ENCODE peak calls at places on chromosomes 12 and 14, in ten cellular contexts. C, X, S, D, R, A, Y, J, Z and M are unnamed samples.

GRCh38 chr14:104723651-104724406 is at the start of gene ADSS1:
- DNase-seq in C (peak; percentile 83), Z (peak; percentile 32), Y (peak; percentile 83), A (peak; percentile 91), X (peak; percentile 99), S (peak; percentile 67), D (no peak), R (peak; percentile 54), J (peak; percentile 78), M (peak; percentile 86)

GRCh38 chr14:94680498-94681288 is 68.5 kb downstream of the SERPINA3 start:
- DNase-seq in A (no peak), R (no peak), J (no peak), X (no peak), Z (no peak), Y (no peak), D (no peak), C (no peak), S (peak; percentile 11), M (no peak)

GRCh38 chr14:80448267-80448666 is 237.0 kb upstream of the DIO2 start:
- DNase-seq in X (no peak), D (no peak), R (no peak), A (no peak), J (no peak), S (no peak), C (no peak), Y (no peak), Z (no peak), M (no peak)

GRCh38 chr12:52041695-52042123 is 9.5 kb upstream of the NR4A1 start:
- DNase-seq in C (no peak), D (peak; percentile 42), Z (no peak), A (no peak), R (peak; percentile 87), X (peak; percentile 75), J (peak; percentile 56), Y (peak; percentile 67), S (peak; percentile 67), M (peak; percentile 67)

GRCh38 chr14:32494566-32495434 is 165.7 kb downstream of the AKAP6 start:
- DNase-seq in C (no peak), Z (no peak), Y (no peak), S (no peak), X (no peak), R (no peak), D (no peak), J (no peak), A (no peak), M (no peak)

GRCh38 chr12:139585-139984 is 73.0 kb downstream of the IQSEC3 start:
- DNase-seq in Y (no peak), J (peak; percentile 66), R (no peak), C (peak; percentile 34), D (no peak), S (no peak), A (no peak), Z (no peak), X (peak; percentile 84), M (no peak)

GRCh38 chr12:77122236-77122635 is 56.9 kb upstream of the E2F7 start:
- DNase-seq in Z (peak; percentile 99), J (no peak), X (no peak), C (no peak), A (no peak), Y (no peak), S (no peak), D (peak; percentile 96), R (no peak), M (no peak)

GRCh38 chr12:87092421-87092820 is 836.2 kb upstream of the MGAT4C start:
- DNase-seq in Z (no peak), X (no peak), Y (no peak), D (no peak), J (no peak), S (no peak), A (no peak), C (no peak), R (no peak), M (no peak)

GRCh38 chr12:65536876-65537661 is 258.6 kb downstream of the MSRB3 start:
- DNase-seq in Y (no peak), S (no peak), R (no peak), X (no peak), Z (peak; percentile 100), C (no peak), A (peak; percentile 80), J (no peak), D (peak; percentile 100), M (peak; percentile 66)

GRCh38 chr12:122866950-122867607 is 28.8 kb downstream of the VPS37B start:
- DNase-seq in J (no peak), X (peak; percentile 67), S (no peak), R (no peak), Z (no peak), D (no peak), Y (no peak), C (no peak), A (peak; percentile 80), M (no peak)

GRCh38 chr12:76591461-76591860 is 31.9 kb upstream of the OSBPL8 start:
- DNase-seq in Z (peak; percentile 88), C (no peak), S (no peak), X (no peak), R (no peak), J (no peak), A (no peak), Y (no peak), D (peak; percentile 39), M (no peak)

GRCh38 chr14:69464829-69465228 is 19.7 kb upstream of the PLEKHD1 start:
- DNase-seq in C (no peak), D (peak; percentile 90), S (no peak), Y (no peak), Z (peak; percentile 96), R (no peak), X (no peak), A (no peak), J (no peak), M (no peak)

GRCh38 chr12:26056335-26056734 is 68.5 kb downstream of the BHLHE41 start:
- DNase-seq in X (no peak), R (no peak), Y (no peak), C (no peak), D (peak; percentile 65), J (no peak), A (no peak), Z (peak; percentile 69), S (no peak), M (no peak)

GRCh38 chr14:74942608-74943007 is 12.8 kb downstream of the PGF start:
- DNase-seq in S (no peak), Z (no peak), D (no peak), J (no peak), A (peak; percentile 59), C (no peak), X (peak; percentile 66), R (no peak), Y (no peak), M (no peak)

GRCh38 chr14:24269910-24270536 is 1.4 kb downstream of the RABGGTA start:
- DNase-seq in S (no peak), R (no peak), X (no peak), J (no peak), A (peak; percentile 54), C (no peak), Z (no peak), D (no peak), Y (no peak), M (no peak)

GRCh38 chr12:92338102-92338501 is 192.5 kb upstream of the BTG1 start:
- DNase-seq in A (no peak), R (no peak), S (no peak), Z (no peak), J (no peak), C (no peak), Y (no peak), X (no peak), D (no peak), M (no peak)

GRCh38 chr12:130163461-130164215 is 1.4 kb downstream of the FZD10 start:
- DNase-seq in J (no peak), C (no peak), R (no peak), Z (no peak), Y (no peak), D (no peak), S (no peak), X (no peak), A (peak; percentile 66), M (no peak)

GRCh38 chr14:78946949-78947348 is 776.8 kb downstream of the NRXN3 start:
- DNase-seq in S (no peak), Z (no peak), D (no peak), R (no peak), A (no peak), X (no peak), Y (no peak), C (no peak), J (no peak), M (no peak)

GRCh38 chr12:84134797-84135366 is 777.7 kb downstream of the SLC6A15 start:
- DNase-seq in S (no peak), A (no peak), D (no peak), Z (peak; percentile 10), J (no peak), X (no peak), Y (no peak), R (no peak), C (no peak), M (no peak)

DNA sequence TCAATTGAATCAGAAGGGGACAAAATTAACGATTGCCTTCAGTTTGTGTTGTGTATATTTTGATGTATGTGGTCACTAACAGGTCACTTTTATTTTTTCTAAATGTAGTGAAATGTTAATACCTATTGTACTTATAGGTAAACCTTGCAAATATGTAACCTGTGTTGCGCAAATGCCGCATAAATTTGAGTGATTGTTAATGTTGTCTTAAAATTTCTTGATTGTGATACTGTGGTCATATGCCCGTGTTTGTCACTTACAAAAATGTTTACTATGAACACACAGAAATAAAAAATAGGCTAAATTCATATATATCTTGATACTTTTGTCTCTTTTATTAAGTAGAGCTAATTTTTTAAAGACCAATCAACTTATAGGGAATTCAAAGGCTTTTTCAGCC is 2.8 kb downstream of the FOXG1 start:
- DNase-seq in X (no peak), Z (no peak), J (no peak), A (no peak), D (no peak), C (no peak), R (no peak), Y (no peak), S (no peak), M (no peak)
- H3K4me3 ChIP-seq in X (no peak overlapping the region), Z (no peak overlapping the region), J (no peak overlapping the region), A (no peak overlapping the region), D (peak overlapping the region; percentile 44), C (no peak overlapping the region), R (no peak overlapping the region), Y (no peak overlapping the region), S (no peak overlapping the region), M (no peak overlapping the region)

GRCh38 chr14:29906256-29906885 is 21.3 kb downstream of the PRKD1 start:
- DNase-seq in D (peak; percentile 66), S (peak; percentile 52), Z (peak; percentile 73), C (no peak), R (no peak), J (no peak), X (no peak), Y (no peak), A (peak; percentile 72), M (no peak)
- H3K4me3 ChIP-seq in D (no peak overlapping the region), S (no peak overlapping the region), Z (no peak overlapping the region), C (no peak overlapping the region), R (no peak overlapping the region), J (no peak overlapping the region), X (no peak overlapping the region), Y (no peak overlapping the region), A (no peak overlapping the region), M (no peak overlapping the region)

GRCh38 chr12:6124411-6125151 is at the start of gene VWF:
- DNase-seq in R (no peak), X (no peak), D (no peak), Y (no peak), Z (no peak), C (no peak), A (peak; percentile 41), S (no peak), J (no peak), M (no peak)
- H3K4me3 ChIP-seq in R (no peak within 1 kb of the TSS), X (no peak within 1 kb of the TSS), D (no peak within 1 kb of the TSS), Y (peak within 1 kb of the TSS; percentile 44), Z (no peak within 1 kb of the TSS), C (peak within 1 kb of the TSS; percentile 52), A (no peak within 1 kb of the TSS), S (no peak within 1 kb of the TSS), J (no peak within 1 kb of the TSS), M (no peak within 1 kb of the TSS)

GRCh38 chr14:102320671-102321455 is 1.3 kb downstream of the ZNF839 start:
- DNase-seq in D (no peak), X (no peak), Y (no peak), A (no peak), J (no peak), Z (no peak), C (no peak), S (no peak), R (no peak), M (no peak)
- H3K4me3 ChIP-seq in D (peak overlapping the region; percentile 82), X (peak overlapping the region; percentile 89), Y (no peak overlapping the region), A (peak overlapping the region; percentile 86), J (peak overlapping the region; percentile 62), Z (peak overlapping the region; percentile 67), C (peak overlapping the region; percentile 82), S (peak overlapping the region; percentile 85), R (peak overlapping the region; percentile 78), M (no peak overlapping the region)